ENCODE peak calls at places on chromosomes 3 and 15, in nine cellular contexts. N is aorta; Z is pancreas; I is left lung; H is CD8-positive, alpha-beta memory T cell; D is coronary artery; Q is GM23338; P is mesendoderm; J is neural progenitor cell. S is an unnamed sample.

GRCh38 chr3:86785381-86785780 is 205.6 kb downstream of the VGLL3 start:
- DNase-seq in H (no peak), J (no peak), Q (no peak), Z (no peak), N (no peak), D (no peak), I (no peak), P (no peak), S (no peak)

GRCh38 chr3:132083583-132084372 is 49.0 kb upstream of the CPNE4 start:
- DNase-seq in D (no peak), I (no peak), P (peak), N (no peak), H (no peak), Z (no peak), Q (peak), J (no peak), S (peak)

GRCh38 chr3:134307425-134307824 is 56.8 kb upstream of the RYK start:
- DNase-seq in Z (no peak), I (no peak), P (no peak), Q (no peak), H (no peak), J (no peak), N (no peak), D (no peak), S (no peak)

GRCh38 chr15:36888018-36888992 is 212.0 kb downstream of the MEIS2 start:
- DNase-seq in D (peak), N (peak), J (peak), Q (no peak), P (peak), Z (peak), I (no peak), H (no peak), S (no peak)

GRCh38 chr3:76352848-76353130 is 567.4 kb upstream of the ZNF717 start:
- DNase-seq in I (no peak), J (no peak), Z (no peak), P (no peak), N (no peak), H (no peak), Q (no peak), D (no peak), S (no peak)

GRCh38 chr3:10471337-10471721 is 34.1 kb downstream of the ATP2B2 start:
- DNase-seq in Z (no peak), D (no peak), P (peak), J (peak), N (no peak), Q (peak), I (no peak), H (no peak), S (no peak)

GRCh38 chr3:66220066-66220465 is 735 bp upstream of the SLC25A26 start:
- DNase-seq in P (no peak), Q (no peak), J (no peak), D (no peak), Z (no peak), H (no peak), I (no peak), N (no peak), S (no peak)

GRCh38 chr3:142595581-142595950 is 627 bp upstream of the PLS1 start:
- DNase-seq in N (no peak), I (no peak), Q (no peak), P (peak), J (no peak), H (no peak), D (no peak), Z (no peak), S (no peak)

GRCh38 chr3:195895900-195896360 is 12.4 kb downstream of the TNK2 start:
- DNase-seq in N (peak), I (peak), H (peak), Q (peak), D (no peak), Z (peak), P (peak), J (peak), S (no peak)

DNA sequence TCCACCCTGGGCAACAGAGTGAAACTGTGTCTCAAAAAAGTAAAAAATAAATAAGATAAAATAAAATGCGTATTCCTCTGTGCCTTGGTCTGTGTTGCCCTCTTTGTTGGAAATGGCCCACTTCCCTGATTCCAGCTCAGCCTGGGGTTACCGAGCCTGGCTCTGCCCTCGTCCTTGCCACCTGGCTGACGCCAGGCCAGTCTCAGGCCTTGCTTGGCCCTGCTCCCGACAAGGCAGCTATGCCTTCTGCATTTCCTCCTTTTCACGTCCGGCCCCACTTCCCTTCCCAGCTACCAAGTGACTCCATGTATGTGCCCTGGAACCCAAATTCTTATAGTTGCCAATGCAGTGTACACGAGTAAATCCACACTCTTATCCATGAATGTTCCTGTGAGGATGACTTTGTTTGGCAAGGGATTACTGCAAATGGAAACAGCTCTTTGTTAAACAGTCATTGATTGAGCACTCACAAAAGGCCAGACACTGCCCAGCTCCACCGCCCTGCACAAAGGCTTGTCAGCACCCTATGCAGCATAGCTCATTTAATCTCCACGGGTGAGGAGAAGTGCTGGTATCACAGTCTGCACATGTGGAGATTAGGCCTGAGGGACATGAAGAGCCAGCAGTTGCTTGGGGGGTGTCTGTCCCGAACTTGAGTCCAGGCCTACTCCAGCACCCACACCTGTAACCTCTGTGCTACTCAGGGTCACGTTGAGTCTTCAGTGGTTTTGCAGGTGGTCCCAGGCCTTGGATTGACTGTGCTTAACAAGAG is 25.1 kb downstream of the SPSB4 start:
- DNase-seq in N (no peak), I (peak), J (peak), Q (no peak), H (no peak), P (no peak), Z (peak), D (no peak), S (no peak)
- H3K27ac ChIP-seq in N (no peak), I (peak), J (no peak), Q (peak), H (no peak), P (peak), Z (peak), D (peak), S (no peak)

DNA sequence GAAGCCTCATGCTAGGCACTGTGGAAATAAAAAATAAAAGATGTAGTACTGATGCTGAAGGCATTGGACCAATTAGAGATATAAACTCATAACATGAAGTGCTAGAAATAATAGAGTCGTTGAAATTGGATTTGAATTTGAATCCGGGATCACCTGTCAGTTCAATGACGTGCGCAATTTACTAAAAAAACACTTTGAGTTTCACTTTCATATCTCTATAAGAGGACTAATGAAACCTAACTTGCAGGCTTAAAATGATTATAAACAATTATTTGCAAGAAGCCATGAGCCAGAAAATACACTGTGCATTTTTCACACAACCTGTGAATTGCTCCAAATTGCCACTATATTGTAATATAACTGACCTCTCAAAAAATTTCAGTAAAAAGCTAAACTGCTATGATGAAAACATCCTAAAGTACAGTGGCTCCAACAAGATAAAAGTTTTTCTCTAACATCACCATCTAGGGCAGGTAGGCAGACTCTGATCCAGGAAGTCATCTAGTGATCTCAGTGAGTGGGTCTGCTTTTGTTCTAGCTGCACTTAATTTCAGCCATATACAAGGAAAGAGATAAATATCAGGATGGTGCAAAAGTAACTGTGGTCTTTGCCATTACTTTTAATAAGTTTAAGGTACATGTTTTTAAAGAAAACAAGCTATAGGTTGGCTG is 440.2 kb downstream of the CNTN6 start:
- DNase-seq in P (no peak), Z (no peak), H (no peak), J (no peak), D (no peak), I (no peak), Q (no peak), N (no peak), S (no peak)
- H3K27ac ChIP-seq in P (no peak), Z (no peak), H (no peak), J (no peak), D (no peak), I (no peak), Q (no peak), N (no peak), S (no peak)

DNA sequence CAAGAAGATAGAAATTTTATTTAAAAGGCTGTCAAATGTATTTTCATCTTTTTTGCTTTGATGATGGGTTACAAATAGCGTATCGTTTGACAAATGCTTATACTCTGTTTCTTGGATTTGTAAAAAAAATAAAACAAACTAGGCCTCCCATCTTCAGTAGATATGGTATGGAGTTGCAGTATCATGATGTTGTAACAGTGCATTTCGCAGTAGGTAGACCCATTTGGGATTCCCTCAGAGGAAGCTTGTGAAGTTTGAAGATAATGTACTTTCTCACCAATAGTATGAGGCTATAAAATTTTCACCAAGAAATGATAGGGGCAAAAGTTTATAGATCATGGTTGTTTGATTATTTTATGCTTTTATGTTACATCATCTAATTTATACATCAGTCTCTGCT is 10.7 kb downstream of the MBNL1 start:
- DNase-seq in P (no peak), J (no peak), Q (no peak), Z (no peak), D (no peak), N (no peak), I (no peak), H (no peak), S (no peak)
- H3K27ac ChIP-seq in P (no peak), J (no peak), Q (no peak), Z (no peak), D (peak), N (no peak), I (peak), H (no peak), S (no peak)

GRCh38 chr3:46097691-46098241 is 70.5 kb upstream of the XCR1 start:
- DNase-seq in H (no peak), Z (no peak), Q (no peak), N (no peak), P (no peak), I (no peak), J (no peak), D (no peak), S (no peak)
- H3K27ac ChIP-seq in H (peak), Z (peak), Q (no peak), N (no peak), P (no peak), I (peak), J (no peak), D (peak), S (no peak)

DNA sequence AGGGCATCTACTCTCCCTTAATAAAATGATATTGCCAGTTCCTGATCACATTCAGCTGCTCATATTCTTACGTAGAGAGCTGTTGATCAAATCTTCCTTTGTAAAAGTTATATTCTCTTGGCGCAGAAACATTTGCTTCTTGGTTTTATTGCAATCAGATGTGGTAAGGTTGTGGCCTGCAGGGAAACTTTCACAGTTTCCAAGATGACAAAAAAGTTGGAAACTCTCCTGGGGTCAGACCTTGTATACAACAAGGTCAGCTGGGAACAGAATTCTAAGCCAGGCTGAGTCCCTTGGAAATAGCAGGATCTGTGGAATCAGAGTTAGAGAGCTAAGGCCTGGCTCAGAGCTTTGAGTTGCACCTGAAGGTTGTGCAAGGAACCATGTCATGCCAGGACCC is 147.5 kb downstream of the CD47 start:
- DNase-seq in I (no peak), J (no peak), N (no peak), D (no peak), P (no peak), Q (no peak), H (no peak), Z (no peak), S (no peak)
- H3K27ac ChIP-seq in I (no peak), J (no peak), N (no peak), D (no peak), P (no peak), Q (no peak), H (no peak), Z (no peak), S (no peak)

GRCh38 chr3:189304465-189305341 is 132.9 kb downstream of the TPRG1 start:
- DNase-seq in P (no peak), I (peak), D (no peak), J (no peak), H (no peak), N (peak), Q (peak), Z (peak), S (peak)

GRCh38 chr3:189303584-189303983 is 131.8 kb downstream of the TPRG1 start:
- DNase-seq in P (no peak), H (no peak), J (no peak), Q (no peak), N (no peak), Z (no peak), D (no peak), I (no peak), S (no peak)

GRCh38 chr3:189307963-189308362 is 136.2 kb downstream of the TPRG1 start:
- DNase-seq in Z (no peak), N (no peak), D (no peak), H (no peak), J (no peak), Q (no peak), P (no peak), I (no peak), S (no peak)

GRCh38 chr3:189308594-189308993 is 136.8 kb downstream of the TPRG1 start:
- DNase-seq in I (no peak), H (no peak), J (no peak), Q (no peak), N (no peak), D (no peak), Z (no peak), P (no peak), S (no peak)

DNA sequence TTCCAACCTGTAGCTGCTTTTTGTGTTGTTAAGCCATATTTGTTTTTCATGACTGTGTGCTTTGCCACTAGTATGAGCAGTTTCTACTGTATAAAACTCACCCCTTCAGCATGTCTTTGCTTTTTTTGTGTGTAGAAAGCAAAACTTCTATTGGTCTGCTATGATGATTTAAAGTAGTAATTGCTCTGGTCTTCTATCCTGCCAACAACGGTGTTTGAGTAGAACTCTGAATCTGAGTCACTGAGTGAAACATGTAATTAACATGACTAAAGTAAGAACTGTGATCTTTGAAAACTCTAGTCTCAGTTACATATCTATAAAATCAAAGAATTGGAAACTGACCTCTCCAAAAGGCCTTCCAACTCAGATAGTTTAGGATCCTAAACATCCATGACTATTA is 133.6 kb downstream of the TPRG1 start:
- DNase-seq in P (no peak), I (no peak), Q (no peak), Z (no peak), N (no peak), D (no peak), J (no peak), H (no peak), S (peak)
- H3K27ac ChIP-seq in P (no peak), I (peak), Q (no peak), Z (peak), N (no peak), D (peak), J (no peak), H (no peak), S (peak)

GRCh38 chr3:114216186-114216970 is 21.0 kb downstream of the ZNF80 start:
- DNase-seq in H (no peak), I (no peak), D (no peak), Z (no peak), Q (no peak), P (no peak), N (no peak), J (no peak), S (no peak)

GRCh38 chr3:114212646-114213045 is 24.7 kb downstream of the ZNF80 start:
- DNase-seq in H (no peak), J (no peak), D (no peak), N (no peak), Z (no peak), I (no peak), Q (no peak), P (peak), S (no peak)

GRCh38 chr3:114213262-114213668 is 24.1 kb downstream of the ZNF80 start:
- DNase-seq in Z (no peak), Q (no peak), P (no peak), J (no peak), N (no peak), H (no peak), D (no peak), I (no peak), S (no peak)

GRCh38 chr3:114214542-114215341 is 22.6 kb downstream of the ZNF80 start:
- DNase-seq in P (peak), N (no peak), D (no peak), H (peak), J (no peak), Q (peak), Z (no peak), I (no peak), S (no peak)

DNA sequence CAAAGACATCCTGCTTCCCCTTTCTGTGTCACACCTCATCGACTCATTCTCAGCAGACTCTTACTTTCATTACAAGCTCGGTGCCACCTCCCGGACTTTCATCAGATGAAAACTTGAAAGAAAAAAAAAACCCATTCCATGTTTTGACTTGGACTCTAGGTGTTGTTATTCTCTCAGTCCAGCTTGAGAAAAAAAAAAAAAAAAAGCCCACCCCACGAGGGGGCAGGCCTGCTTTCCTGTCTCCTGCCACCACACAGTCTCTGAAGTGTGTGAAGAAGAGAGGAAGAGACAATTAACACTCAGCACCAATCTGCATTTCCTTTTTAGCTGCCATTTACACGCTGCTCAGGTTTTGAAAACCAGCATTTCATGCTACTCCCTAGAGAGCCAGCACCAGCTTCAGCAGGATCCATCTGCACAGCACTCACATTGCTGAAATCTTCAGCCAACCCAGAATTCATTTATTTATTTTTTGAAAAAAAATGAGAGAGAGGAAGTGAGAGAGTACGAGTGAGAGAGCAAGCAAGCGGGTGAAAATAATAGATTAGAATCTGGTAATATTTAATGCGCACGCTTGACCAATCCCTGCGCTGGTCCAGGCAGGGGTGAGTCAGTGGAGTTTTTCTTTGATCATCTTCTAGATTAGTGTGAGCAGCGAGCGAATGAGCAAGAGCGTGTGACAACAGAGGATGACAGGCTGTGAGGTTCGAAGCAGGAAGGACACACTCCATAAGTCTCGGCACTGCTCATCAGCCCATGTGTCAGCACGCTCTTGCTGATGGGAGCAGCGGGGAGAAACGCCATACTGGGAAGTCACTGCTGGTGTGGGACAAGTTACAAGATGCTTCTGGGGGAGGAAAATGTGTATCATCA is 23.5 kb downstream of the ZNF80 start:
- DNase-seq in Z (no peak), N (no peak), J (no peak), P (peak), I (no peak), H (peak), Q (peak), D (no peak), S (peak)
- H3K27ac ChIP-seq in Z (no peak), N (no peak), J (no peak), P (peak), I (peak), H (peak), Q (peak), D (no peak), S (no peak)

GRCh38 chr3:157133434-157134320 is 26.3 kb downstream of the CCNL1 start:
- DNase-seq in D (no peak), I (no peak), J (no peak), Z (no peak), H (no peak), P (no peak), N (no peak), Q (no peak), S (no peak)
- H3K27ac ChIP-seq in D (peak), I (no peak), J (no peak), Z (peak), H (no peak), P (no peak), N (peak), Q (no peak), S (peak)

GRCh38 chr3:5045961-5046360 is 66.7 kb downstream of the BHLHE40 start:
- DNase-seq in N (no peak), Q (no peak), H (no peak), J (no peak), Z (no peak), P (no peak), D (no peak), I (no peak), S (no peak)
- H3K27ac ChIP-seq in N (no peak), Q (no peak), H (no peak), J (no peak), Z (no peak), P (no peak), D (no peak), I (no peak), S (no peak)

GRCh38 chr3:126194713-126195305 is 14.4 kb upstream of the ALDH1L1 start:
- DNase-seq in I (no peak), N (no peak), Q (peak), P (peak), D (no peak), J (peak), H (no peak), Z (no peak), S (no peak)
- H3K27ac ChIP-seq in I (no peak), N (no peak), Q (no peak), P (no peak), D (no peak), J (no peak), H (no peak), Z (no peak), S (no peak)

S was measured in epithelial cell of prostate.